ENCODE peak calls at places on chromosome 7, in six cellular contexts. T is H9, U is cardiac fibroblast, B is fibroblast of the conjunctiva, W is HuH-7, I is OCI-LY7. C is an unnamed sample.

GRCh38 chr7:26813426-26813825 is 51.0 kb downstream of the SKAP2 start:
- DNase-seq in T (no peak), U (peak), B (no peak), W (peak), I (no peak), C (peak)

GRCh38 chr7:131629203-131629871 is 72.9 kb upstream of the PODXL start:
- DNase-seq in T (no peak), U (peak), B (no peak), W (no peak), I (no peak), C (no peak)

GRCh38 chr7:151993977-151994676 is 31.3 kb upstream of the GALNT11 start:
- DNase-seq in T (peak), U (no peak), B (no peak), W (no peak), I (no peak), C (no peak)

GRCh38 chr7:4689151-4689550 is 7.1 kb downstream of the FOXK1 start:
- DNase-seq in T (no peak), U (no peak), B (no peak), W (no peak), I (no peak), C (peak)

GRCh38 chr7:37663693-37664092 is 19.9 kb upstream of the GPR141 start:
- DNase-seq in T (no peak), U (no peak), B (no peak), W (no peak), I (no peak), C (no peak)

GRCh38 chr7:2807455-2807845 is 36.7 kb downstream of the GNA12 start:
- DNase-seq in T (no peak), U (no peak), B (no peak), W (no peak), I (no peak), C (no peak)

GRCh38 chr7:157008206-157009169 is 2.0 kb downstream of the MNX1 start:
- DNase-seq in T (no peak), U (no peak), B (no peak), W (no peak), I (no peak), C (no peak)

GRCh38 chr7:133539016-133539415 is 286.1 kb downstream of the EXOC4 start:
- DNase-seq in T (no peak), U (no peak), B (no peak), W (no peak), I (no peak), C (no peak)

GRCh38 chr7:157568785-157569584 is 232.2 kb downstream of the DNAJB6 start:
- DNase-seq in T (peak), U (peak), B (peak), W (peak), I (peak), C (peak)

GRCh38 chr7:47451851-47452205 is 130.1 kb downstream of the TNS3 start:
- DNase-seq in T (no peak), U (no peak), B (no peak), W (no peak), I (no peak), C (peak)

GRCh38 chr7:34138483-34138882 is 233.1 kb downstream of the BMPER start:
- DNase-seq in T (no peak), U (no peak), B (no peak), W (no peak), I (no peak), C (no peak)